ENCODE peak calls at places on chromosomes 6 and 20, in seven cellular contexts. R, H, E, Y, S, X and D are unnamed samples.

GRCh38 chr6:166999845-167000253 is 652 bp downstream of the CEP43 start:
- DNase-seq in R (no peak), H (no peak), E (no peak), Y (peak), S (peak), X (no peak), D (peak)

GRCh38 chr20:25301357-25301920 is 53.6 kb downstream of the PYGB start:
- DNase-seq in R (no peak), H (no peak), E (no peak), Y (no peak), S (no peak), X (no peak), D (no peak)

GRCh38 chr6:1535295-1535694 is 74.4 kb upstream of the FOXC1 start:
- DNase-seq in R (no peak), H (no peak), E (peak), Y (peak), S (no peak), X (no peak), D (no peak)

GRCh38 chr6:31163922-31164321 is 5.5 kb downstream of the TCF19 start:
- DNase-seq in R (no peak), H (no peak), E (no peak), Y (no peak), S (no peak), X (no peak), D (no peak)

GRCh38 chr6:94144807-94145206 is 725.4 kb upstream of the EPHA7 start:
- DNase-seq in R (no peak), H (no peak), E (no peak), Y (no peak), S (no peak), X (no peak), D (no peak)

GRCh38 chr6:130426078-130426726 is 60.4 kb downstream of the TMEM200A start:
- DNase-seq in R (no peak), H (no peak), E (no peak), Y (peak), S (no peak), X (no peak), D (peak)

GRCh38 chr6:27161946-27162603 is 85.4 kb upstream of the PRSS16 start:
- DNase-seq in R (peak), H (no peak), E (no peak), Y (peak), S (peak), X (peak), D (peak)

GRCh38 chr6:40325041-40325440 is 262.1 kb downstream of the LRFN2 start:
- DNase-seq in R (no peak), H (no peak), E (no peak), Y (no peak), S (no peak), X (no peak), D (no peak)

GRCh38 chr6:56851541-56852248 is 103.2 kb upstream of the BEND6 start:
- DNase-seq in R (peak), H (peak), E (peak), Y (peak), S (peak), X (peak), D (peak)

GRCh38 chr6:75236630-75237029 is 7.0 kb downstream of the COX7A2 start:
- DNase-seq in R (no peak), H (no peak), E (no peak), Y (no peak), S (no peak), X (no peak), D (no peak)

GRCh38 chr6:3328145-3328544 is 69.4 kb downstream of the PSMG4 start:
- DNase-seq in R (no peak), H (no peak), E (no peak), Y (no peak), S (no peak), X (no peak), D (no peak)

GRCh38 chr20:53827996-53828672 is 234.5 kb upstream of the ZNF217 start:
- DNase-seq in R (no peak), H (no peak), E (no peak), Y (peak), S (peak), X (no peak), D (peak)

GRCh38 chr6:107658920-107659879 is 164.9 kb downstream of the SCML4 start:
- DNase-seq in R (no peak), H (no peak), E (no peak), Y (peak), S (no peak), X (no peak), D (peak)